ENCODE peak calls at places on chromosomes 13 and 19, in six cellular contexts. One of them, this sample, is unnamed.

GRCh38 chr13:29573190-29573589 is 22.3 kb downstream of the SLC7A1 start:
- DNase-seq in mammary epithelial cell: no peak
- DNase-seq in spleen: no peak
- DNase-seq in brain microvascular endothelial cell: no peak
- DNase-seq in lower leg skin: peak; percentile 91
- DNase-seq in left ventricle myocardium inferior: no peak
- DNase-seq in this sample: peak; percentile 42

GRCh38 chr13:40101708-40102359 is 446.4 kb downstream of the COG6 start:
- DNase-seq in lower leg skin: no peak
- DNase-seq in spleen: no peak
- DNase-seq in mammary epithelial cell: peak; percentile 65
- DNase-seq in left ventricle myocardium inferior: no peak
- DNase-seq in brain microvascular endothelial cell: no peak
- DNase-seq in this sample: no peak

GRCh38 chr13:33483471-33483870 is 197.9 kb upstream of the STARD13 start:
- DNase-seq in spleen: no peak
- DNase-seq in brain microvascular endothelial cell: no peak
- DNase-seq in left ventricle myocardium inferior: no peak
- DNase-seq in lower leg skin: no peak
- DNase-seq in mammary epithelial cell: peak; percentile 85
- DNase-seq in this sample: no peak

GRCh38 chr19:6639439-6639838 is 30.5 kb downstream of the TNFSF14 start:
- DNase-seq in brain microvascular endothelial cell: peak; percentile 5
- DNase-seq in lower leg skin: no peak
- DNase-seq in mammary epithelial cell: peak; percentile 9
- DNase-seq in spleen: no peak
- DNase-seq in left ventricle myocardium inferior: no peak
- DNase-seq in this sample: peak; percentile 27

GRCh38 chr19:38270587-38271167 is 6.3 kb downstream of the SPINT2 start:
- DNase-seq in spleen: no peak
- DNase-seq in mammary epithelial cell: no peak
- DNase-seq in left ventricle myocardium inferior: no peak
- DNase-seq in brain microvascular endothelial cell: peak; percentile 52
- DNase-seq in lower leg skin: no peak
- DNase-seq in this sample: peak; percentile 32

GRCh38 chr19:2077398-2077797 is 18.7 kb downstream of the MOB3A start:
- DNase-seq in spleen: no peak
- DNase-seq in brain microvascular endothelial cell: no peak
- DNase-seq in lower leg skin: no peak
- DNase-seq in left ventricle myocardium inferior: no peak
- DNase-seq in mammary epithelial cell: no peak
- DNase-seq in this sample: no peak

GRCh38 chr13:40527914-40528313 is 138.5 kb downstream of the FOXO1 start:
- DNase-seq in lower leg skin: no peak
- DNase-seq in spleen: no peak
- DNase-seq in left ventricle myocardium inferior: no peak
- DNase-seq in brain microvascular endothelial cell: no peak
- DNase-seq in mammary epithelial cell: no peak
- DNase-seq in this sample: no peak

GRCh38 chr13:53800011-53800410 is 771.4 kb downstream of the OLFM4 start:
- DNase-seq in left ventricle myocardium inferior: no peak
- DNase-seq in mammary epithelial cell: no peak
- DNase-seq in brain microvascular endothelial cell: no peak
- DNase-seq in lower leg skin: no peak
- DNase-seq in spleen: no peak
- DNase-seq in this sample: no peak

GRCh38 chr13:90800082-90800746 is 547.3 kb upstream of the MIR17HG start:
- DNase-seq in lower leg skin: no peak
- DNase-seq in spleen: peak; percentile 79
- DNase-seq in mammary epithelial cell: no peak
- DNase-seq in brain microvascular endothelial cell: no peak
- DNase-seq in left ventricle myocardium inferior: peak; percentile 77
- DNase-seq in this sample: peak; percentile 3

GRCh38 chr19:12521996-12522395 is 29.3 kb downstream of the ZNF564 start:
- DNase-seq in left ventricle myocardium inferior: no peak
- DNase-seq in mammary epithelial cell: no peak
- DNase-seq in spleen: no peak
- DNase-seq in lower leg skin: no peak
- DNase-seq in brain microvascular endothelial cell: no peak
- DNase-seq in this sample: no peak

GRCh38 chr19:11138659-11139526 is 16.7 kb downstream of the SPC24 start:
- DNase-seq in brain microvascular endothelial cell: peak; percentile 73
- DNase-seq in left ventricle myocardium inferior: peak; percentile 85
- DNase-seq in mammary epithelial cell: peak; percentile 57
- DNase-seq in lower leg skin: peak; percentile 95
- DNase-seq in spleen: peak; percentile 77
- DNase-seq in this sample: peak; percentile 89

GRCh38 chr19:15475611-15476010 is 3.7 kb downstream of the PGLYRP2 start:
- DNase-seq in spleen: no peak
- DNase-seq in lower leg skin: no peak
- DNase-seq in brain microvascular endothelial cell: no peak
- DNase-seq in left ventricle myocardium inferior: no peak
- DNase-seq in mammary epithelial cell: no peak
- DNase-seq in this sample: no peak

GRCh38 chr13:46885018-46885417 is 11.8 kb downstream of the HTR2A start:
- DNase-seq in spleen: no peak
- DNase-seq in mammary epithelial cell: peak; percentile 53
- DNase-seq in lower leg skin: no peak
- DNase-seq in brain microvascular endothelial cell: peak; percentile 38
- DNase-seq in left ventricle myocardium inferior: no peak
- DNase-seq in this sample: no peak

GRCh38 chr19:45376045-45376724 is 5.8 kb upstream of the ERCC2 start:
- DNase-seq in lower leg skin: no peak
- DNase-seq in left ventricle myocardium inferior: no peak
- DNase-seq in brain microvascular endothelial cell: peak; percentile 93
- DNase-seq in spleen: no peak
- DNase-seq in mammary epithelial cell: peak; percentile 53
- DNase-seq in this sample: peak; percentile 99

GRCh38 chr13:40464991-40465390 is 201.4 kb downstream of the FOXO1 start:
- DNase-seq in left ventricle myocardium inferior: no peak
- DNase-seq in mammary epithelial cell: peak; percentile 77
- DNase-seq in lower leg skin: no peak
- DNase-seq in spleen: no peak
- DNase-seq in brain microvascular endothelial cell: no peak
- DNase-seq in this sample: no peak

GRCh38 chr19:40358773-40359172 is 10.3 kb downstream of the PLD3 start:
- DNase-seq in left ventricle myocardium inferior: no peak
- DNase-seq in brain microvascular endothelial cell: no peak
- DNase-seq in mammary epithelial cell: no peak
- DNase-seq in spleen: no peak
- DNase-seq in lower leg skin: no peak
- DNase-seq in this sample: no peak

GRCh38 chr19:919157-920050 is 2.3 kb downstream of the KISS1R start:
- DNase-seq in left ventricle myocardium inferior: no peak
- DNase-seq in mammary epithelial cell: peak; percentile 52
- DNase-seq in lower leg skin: no peak
- DNase-seq in spleen: peak; percentile 87
- DNase-seq in brain microvascular endothelial cell: no peak
- DNase-seq in this sample: no peak

GRCh38 chr19:32177686-32178085 is 167.7 kb upstream of the ZNF507 start:
- DNase-seq in brain microvascular endothelial cell: no peak
- DNase-seq in spleen: no peak
- DNase-seq in lower leg skin: no peak
- DNase-seq in left ventricle myocardium inferior: no peak
- DNase-seq in mammary epithelial cell: no peak
- DNase-seq in this sample: no peak

GRCh38 chr13:48233886-48234488 is 981 bp downstream of the ITM2B start:
- DNase-seq in spleen: no peak
- DNase-seq in left ventricle myocardium inferior: no peak
- DNase-seq in brain microvascular endothelial cell: no peak
- DNase-seq in lower leg skin: no peak
- DNase-seq in mammary epithelial cell: no peak
- DNase-seq in this sample: peak; percentile 72

GRCh38 chr13:101916108-101916757 is 463.8 kb downstream of the ITGBL1 start:
- DNase-seq in spleen: no peak
- DNase-seq in mammary epithelial cell: peak; percentile 6
- DNase-seq in brain microvascular endothelial cell: peak; percentile 4
- DNase-seq in lower leg skin: no peak
- DNase-seq in left ventricle myocardium inferior: peak; percentile 38
- DNase-seq in this sample: peak; percentile 17

GRCh38 chr13:75749407-75749806 is 113.3 kb downstream of the LMO7 start:
- DNase-seq in lower leg skin: no peak
- DNase-seq in brain microvascular endothelial cell: peak; percentile 29
- DNase-seq in spleen: no peak
- DNase-seq in left ventricle myocardium inferior: no peak
- DNase-seq in mammary epithelial cell: peak; percentile 59
- DNase-seq in this sample: peak; percentile 56
- H3K4me3 ChIP-seq in lower leg skin: no peak overlapping the region
- H3K4me3 ChIP-seq in brain microvascular endothelial cell: no peak overlapping the region
- H3K4me3 ChIP-seq in spleen: no peak overlapping the region
- H3K4me3 ChIP-seq in left ventricle myocardium inferior: no peak overlapping the region
- H3K4me3 ChIP-seq in mammary epithelial cell: no peak overlapping the region
- H3K4me3 ChIP-seq in this sample: no peak overlapping the region

GRCh38 chr19:49468199-49468598 is 5.8 kb upstream of the FLT3LG start:
- DNase-seq in brain microvascular endothelial cell: no peak
- DNase-seq in lower leg skin: no peak
- DNase-seq in mammary epithelial cell: no peak
- DNase-seq in left ventricle myocardium inferior: no peak
- DNase-seq in spleen: no peak
- DNase-seq in this sample: no peak

GRCh38 chr19:49472936-49473335 is 1.1 kb upstream of the FLT3LG start:
- DNase-seq in mammary epithelial cell: no peak
- DNase-seq in left ventricle myocardium inferior: no peak
- DNase-seq in spleen: no peak
- DNase-seq in brain microvascular endothelial cell: no peak
- DNase-seq in lower leg skin: no peak
- DNase-seq in this sample: no peak

GRCh38 chr19:49470615-49470978 is 3.4 kb upstream of the FLT3LG start:
- DNase-seq in brain microvascular endothelial cell: no peak
- DNase-seq in spleen: no peak
- DNase-seq in lower leg skin: no peak
- DNase-seq in left ventricle myocardium inferior: no peak
- DNase-seq in mammary epithelial cell: no peak
- DNase-seq in this sample: no peak

GRCh38 chr19:49468746-49469447 is 5.1 kb upstream of the FLT3LG start:
- DNase-seq in brain microvascular endothelial cell: no peak
- DNase-seq in mammary epithelial cell: no peak
- DNase-seq in lower leg skin: peak; percentile 95
- DNase-seq in spleen: peak; percentile 92
- DNase-seq in left ventricle myocardium inferior: peak; percentile 80
- DNase-seq in this sample: peak; percentile 93

DNA sequence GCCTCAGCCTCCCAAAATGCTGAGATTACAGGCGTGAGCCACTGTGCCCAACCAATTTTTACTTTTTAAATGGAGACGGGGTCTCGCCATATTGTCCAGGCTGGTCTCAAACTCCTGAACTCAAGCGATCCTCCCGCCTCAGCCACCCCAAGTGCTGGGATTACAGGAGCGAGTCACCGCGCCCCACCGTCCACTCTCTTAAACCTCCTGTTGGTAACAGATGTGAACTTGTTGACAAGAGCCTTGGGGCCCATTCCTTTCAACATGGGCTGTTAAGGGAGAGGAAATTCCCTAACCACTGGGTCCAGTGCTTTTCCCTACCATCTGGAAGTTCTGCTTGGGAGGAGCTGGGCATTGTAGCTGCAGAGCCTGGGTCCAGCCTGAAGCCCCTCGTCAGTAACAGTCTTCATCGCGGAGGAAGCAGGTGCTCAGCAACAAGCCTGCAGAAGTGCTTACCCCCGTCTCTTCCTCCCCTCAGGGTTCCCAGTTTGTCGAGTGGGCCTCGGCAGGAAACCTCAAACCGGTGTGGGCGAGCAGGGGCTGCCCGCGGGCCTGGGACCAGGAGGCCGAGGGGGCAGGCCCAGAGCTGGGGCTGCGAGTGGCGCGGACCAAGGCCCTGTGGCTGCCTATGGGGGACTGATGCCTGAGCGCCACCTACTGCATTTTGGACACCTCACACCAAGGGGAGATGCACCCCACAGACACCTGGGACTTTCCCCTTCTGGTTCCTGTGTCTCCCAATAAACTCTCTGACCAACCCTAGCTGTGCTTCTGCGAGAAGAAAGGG is 4.0 kb upstream of the FLT3LG start:
- DNase-seq in spleen: peak; percentile 94
- DNase-seq in brain microvascular endothelial cell: no peak
- DNase-seq in left ventricle myocardium inferior: no peak
- DNase-seq in lower leg skin: no peak
- DNase-seq in mammary epithelial cell: no peak
- DNase-seq in this sample: no peak
- TF ChIP-seq CTCF in spleen: peak; percentile 54
- TF ChIP-seq CTCF in brain microvascular endothelial cell: peak; percentile 16
- TF ChIP-seq CTCF in left ventricle myocardium inferior: peak; percentile 18
- TF ChIP-seq CTCF in lower leg skin: no peak
- TF ChIP-seq CTCF in mammary epithelial cell: peak; percentile 30
- TF ChIP-seq CTCF in this sample: peak; percentile 12

GRCh38 chr13:23790591-23791170 is 98.5 kb downstream of the MIPEP start:
- DNase-seq in lower leg skin: no peak
- DNase-seq in spleen: no peak
- DNase-seq in mammary epithelial cell: no peak
- DNase-seq in brain microvascular endothelial cell: peak; percentile 92
- DNase-seq in left ventricle myocardium inferior: no peak
- DNase-seq in this sample: peak; percentile 97

GRCh38 chr13:23789576-23790346 is 99.4 kb downstream of the MIPEP start:
- DNase-seq in brain microvascular endothelial cell: no peak
- DNase-seq in mammary epithelial cell: no peak
- DNase-seq in lower leg skin: no peak
- DNase-seq in left ventricle myocardium inferior: no peak
- DNase-seq in spleen: no peak
- DNase-seq in this sample: peak; percentile 29

GRCh38 chr13:23786607-23787006 is 102.6 kb downstream of the MIPEP start:
- DNase-seq in spleen: no peak
- DNase-seq in left ventricle myocardium inferior: no peak
- DNase-seq in brain microvascular endothelial cell: no peak
- DNase-seq in mammary epithelial cell: no peak
- DNase-seq in lower leg skin: no peak
- DNase-seq in this sample: no peak

GRCh38 chr13:23792680-23793079 is 96.5 kb downstream of the MIPEP start:
- DNase-seq in lower leg skin: no peak
- DNase-seq in mammary epithelial cell: no peak
- DNase-seq in brain microvascular endothelial cell: no peak
- DNase-seq in spleen: no peak
- DNase-seq in left ventricle myocardium inferior: no peak
- DNase-seq in this sample: no peak

GRCh38 chr13:23788459-23788858 is 100.7 kb downstream of the MIPEP start:
- DNase-seq in mammary epithelial cell: no peak
- DNase-seq in lower leg skin: no peak
- DNase-seq in brain microvascular endothelial cell: no peak
- DNase-seq in spleen: no peak
- DNase-seq in left ventricle myocardium inferior: no peak
- DNase-seq in this sample: no peak
- H3K4me3 ChIP-seq in mammary epithelial cell: no peak overlapping the region
- H3K4me3 ChIP-seq in lower leg skin: no peak overlapping the region
- H3K4me3 ChIP-seq in brain microvascular endothelial cell: no peak overlapping the region
- H3K4me3 ChIP-seq in spleen: no peak overlapping the region
- H3K4me3 ChIP-seq in left ventricle myocardium inferior: no peak overlapping the region
- H3K4me3 ChIP-seq in this sample: no peak overlapping the region

GRCh38 chr19:55940306-55940705 is 7.3 kb upstream of the NLRP8 start:
- DNase-seq in brain microvascular endothelial cell: no peak
- DNase-seq in lower leg skin: peak; percentile 39
- DNase-seq in spleen: no peak
- DNase-seq in mammary epithelial cell: no peak
- DNase-seq in left ventricle myocardium inferior: no peak
- DNase-seq in this sample: no peak
- TF ChIP-seq CTCF in brain microvascular endothelial cell: no peak
- TF ChIP-seq CTCF in lower leg skin: no peak
- TF ChIP-seq CTCF in spleen: no peak
- TF ChIP-seq CTCF in mammary epithelial cell: no peak
- TF ChIP-seq CTCF in left ventricle myocardium inferior: no peak
- TF ChIP-seq CTCF in this sample: no peak

This sample was measured in cardiac fibroblast.